ENCODE peak calls at places on chromosomes 2 and 18, in nine cellular contexts. Z is GM06990; I is fibroblast of pulmonary artery; C is CD8-positive, alpha-beta memory T cell; N is nephron progenitor cell; J is left kidney; H is GM12892; A is ovary; F is amygdala. P is an unnamed sample.

GRCh38 chr18:26803643-26804042 is 61.9 kb downstream of the AQP4 start:
- DNase-seq in Z (no peak), I (no peak), C (no peak), N (no peak), J (peak), H (no peak), A (no peak), F (no peak), P (no peak)

GRCh38 chr18:77042583-77042982 is 90.0 kb downstream of the MBP start:
- DNase-seq in Z (no peak), I (no peak), C (no peak), N (peak), J (peak), H (no peak), A (no peak), F (peak), P (no peak)

GRCh38 chr2:55482186-55482945 is 37.2 kb upstream of the CFAP36 start:
- DNase-seq in Z (no peak), I (peak), C (no peak), N (no peak), J (peak), H (no peak), A (no peak), F (no peak), P (no peak)

GRCh38 chr18:32437080-32437834 is 33.4 kb downstream of the GAREM1 start:
- DNase-seq in Z (no peak), I (no peak), C (no peak), N (no peak), J (no peak), H (no peak), A (no peak), F (no peak), P (no peak)

GRCh38 chr18:75208836-75209128 is 157 bp downstream of the PTGR3 start:
- DNase-seq in Z (no peak), I (no peak), C (no peak), N (no peak), J (no peak), H (no peak), A (no peak), F (no peak), P (peak)

GRCh38 chr2:239688098-239688497 is 287.3 kb upstream of the HDAC4 start:
- DNase-seq in Z (no peak), I (no peak), C (no peak), N (peak), J (peak), H (no peak), A (no peak), F (no peak), P (peak)

GRCh38 chr18:13872932-13873331 is 42.4 kb downstream of the MC2R start:
- DNase-seq in Z (no peak), I (no peak), C (no peak), N (no peak), J (no peak), H (no peak), A (no peak), F (no peak), P (no peak)

GRCh38 chr2:121974919-121975654 is 219.6 kb downstream of the TSN start:
- DNase-seq in Z (peak), I (peak), C (peak), N (peak), J (peak), H (peak), A (peak), F (peak), P (no peak)

GRCh38 chr2:133885847-133886246 is 317.6 kb upstream of the NCKAP5 start:
- DNase-seq in Z (no peak), I (no peak), C (no peak), N (no peak), J (no peak), H (no peak), A (no peak), F (no peak), P (peak)

GRCh38 chr2:69138247-69138754 is 125.3 kb downstream of the ANTXR1 start:
- DNase-seq in Z (no peak), I (peak), C (no peak), N (no peak), J (no peak), H (no peak), A (no peak), F (no peak), P (no peak)

GRCh38 chr2:43070676-43071491 is 155.5 kb downstream of the ZFP36L2 start:
- DNase-seq in Z (no peak), I (no peak), C (no peak), N (peak), J (peak), H (no peak), A (no peak), F (no peak), P (no peak)

GRCh38 chr2:75290600-75291140 is 91.3 kb upstream of the TACR1 start:
- DNase-seq in Z (no peak), I (peak), C (no peak), N (peak), J (peak), H (no peak), A (no peak), F (no peak), P (peak)

GRCh38 chr2:183248866-183249567 is 124.8 kb downstream of the NUP35 start:
- DNase-seq in Z (peak), I (peak), C (no peak), N (no peak), J (peak), H (no peak), A (no peak), F (no peak), P (no peak)

GRCh38 chr2:229835601-229836283 is 86.1 kb downstream of the TRIP12 start:
- DNase-seq in Z (no peak), I (no peak), C (peak), N (no peak), J (no peak), H (no peak), A (no peak), F (no peak), P (no peak)

GRCh38 chr2:160695402-160696060 is 201.9 kb upstream of the RBMS1 start:
- DNase-seq in Z (no peak), I (peak), C (no peak), N (no peak), J (peak), H (no peak), A (no peak), F (no peak), P (no peak)

GRCh38 chr2:225041871-225042799 is at the start of gene DOCK10:
- DNase-seq in Z (peak), I (peak), C (peak), N (peak), J (peak), H (peak), A (peak), F (peak), P (no peak)

GRCh38 chr2:137050949-137051348 is 285.6 kb downstream of the THSD7B start:
- DNase-seq in Z (no peak), I (no peak), C (no peak), N (no peak), J (peak), H (no peak), A (no peak), F (no peak), P (no peak)

GRCh38 chr2:111219285-111219684 is 98.6 kb downstream of the BCL2L11 start:
- DNase-seq in Z (peak), I (no peak), C (no peak), N (peak), J (no peak), H (no peak), A (no peak), F (no peak), P (peak)

GRCh38 chr2:187431911-187432310 is 16.1 kb downstream of the CALCRL start:
- DNase-seq in Z (no peak), I (no peak), C (no peak), N (no peak), J (no peak), H (no peak), A (no peak), F (no peak), P (no peak)

GRCh38 chr2:42045956-42046748 is 1.7 kb upstream of the PKDCC start:
- DNase-seq in Z (no peak), I (no peak), C (no peak), N (no peak), J (peak), H (no peak), A (no peak), F (no peak), P (no peak)

GRCh38 chr2:1739961-1740713 is 4.2 kb downstream of the PXDN start:
- DNase-seq in Z (no peak), I (peak), C (no peak), N (no peak), J (peak), H (no peak), A (peak), F (no peak), P (no peak)